ENCODE peak calls at places on chromosomes 11 and 22, in nine cellular contexts. One of them, this sample, is unnamed.

GRCh38 chr11:68709064-68709463 is 24.7 kb downstream of the GAL start:
- DNase-seq in right lobe of liver: no peak
- DNase-seq in fibroblast of mammary gland: no peak
- DNase-seq in WERI-Rb-1: no peak
- DNase-seq in progenitor cell of endocrine pancreas: no peak
- DNase-seq in transverse colon: no peak
- DNase-seq in neural progenitor cell: no peak
- DNase-seq in omental fat pad: no peak
- DNase-seq in MM.1S: no peak
- DNase-seq in this sample: no peak

GRCh38 chr11:10931761-10932700 is 74.2 kb upstream of the ZBED5 start:
- DNase-seq in right lobe of liver: no peak
- DNase-seq in fibroblast of mammary gland: no peak
- DNase-seq in WERI-Rb-1: peak; percentile 44
- DNase-seq in progenitor cell of endocrine pancreas: no peak
- DNase-seq in transverse colon: peak; percentile 36
- DNase-seq in neural progenitor cell: peak; percentile 17
- DNase-seq in omental fat pad: no peak
- DNase-seq in MM.1S: no peak
- DNase-seq in this sample: peak; percentile 45

GRCh38 chr22:50247748-50248147 is 2.9 kb upstream of the TUBGCP6 start:
- DNase-seq in right lobe of liver: no peak
- DNase-seq in fibroblast of mammary gland: peak; percentile 60
- DNase-seq in WERI-Rb-1: no peak
- DNase-seq in progenitor cell of endocrine pancreas: no peak
- DNase-seq in transverse colon: peak; percentile 77
- DNase-seq in neural progenitor cell: peak; percentile 66
- DNase-seq in omental fat pad: no peak
- DNase-seq in MM.1S: peak; percentile 91
- DNase-seq in this sample: peak; percentile 67

GRCh38 chr11:2776351-2777061 is 76.7 kb upstream of the KCNQ1OT1 start:
- DNase-seq in right lobe of liver: peak; percentile 49
- DNase-seq in fibroblast of mammary gland: no peak
- DNase-seq in WERI-Rb-1: peak; percentile 6
- DNase-seq in progenitor cell of endocrine pancreas: peak; percentile 8
- DNase-seq in transverse colon: no peak
- DNase-seq in neural progenitor cell: no peak
- DNase-seq in omental fat pad: peak; percentile 21
- DNase-seq in MM.1S: no peak
- DNase-seq in this sample: no peak

GRCh38 chr11:133978816-133979215 is 22.0 kb upstream of the IGSF9B start:
- DNase-seq in right lobe of liver: no peak
- DNase-seq in fibroblast of mammary gland: peak; percentile 20
- DNase-seq in WERI-Rb-1: no peak
- DNase-seq in progenitor cell of endocrine pancreas: no peak
- DNase-seq in transverse colon: no peak
- DNase-seq in neural progenitor cell: no peak
- DNase-seq in omental fat pad: no peak
- DNase-seq in MM.1S: no peak
- DNase-seq in this sample: no peak

GRCh38 chr22:49042066-49042465 is 785.6 kb downstream of the BRD1 start:
- DNase-seq in right lobe of liver: no peak
- DNase-seq in fibroblast of mammary gland: no peak
- DNase-seq in WERI-Rb-1: no peak
- DNase-seq in progenitor cell of endocrine pancreas: no peak
- DNase-seq in transverse colon: no peak
- DNase-seq in neural progenitor cell: no peak
- DNase-seq in omental fat pad: no peak
- DNase-seq in MM.1S: no peak
- DNase-seq in this sample: no peak

GRCh38 chr11:68471360-68472340 is 11.1 kb downstream of the PPP6R3 start:
- DNase-seq in right lobe of liver: no peak
- DNase-seq in fibroblast of mammary gland: peak; percentile 55
- DNase-seq in WERI-Rb-1: no peak
- DNase-seq in progenitor cell of endocrine pancreas: no peak
- DNase-seq in transverse colon: no peak
- DNase-seq in neural progenitor cell: no peak
- DNase-seq in omental fat pad: no peak
- DNase-seq in MM.1S: no peak
- DNase-seq in this sample: no peak

GRCh38 chr11:112655386-112655785 is 305.8 kb upstream of the NCAM1 start:
- DNase-seq in right lobe of liver: no peak
- DNase-seq in fibroblast of mammary gland: peak; percentile 88
- DNase-seq in WERI-Rb-1: no peak
- DNase-seq in progenitor cell of endocrine pancreas: no peak
- DNase-seq in transverse colon: peak; percentile 32
- DNase-seq in neural progenitor cell: no peak
- DNase-seq in omental fat pad: no peak
- DNase-seq in MM.1S: no peak
- DNase-seq in this sample: no peak

GRCh38 chr11:115333106-115333505 is 171.1 kb downstream of the CADM1 start:
- DNase-seq in right lobe of liver: no peak
- DNase-seq in fibroblast of mammary gland: no peak
- DNase-seq in WERI-Rb-1: no peak
- DNase-seq in progenitor cell of endocrine pancreas: no peak
- DNase-seq in transverse colon: no peak
- DNase-seq in neural progenitor cell: no peak
- DNase-seq in omental fat pad: no peak
- DNase-seq in MM.1S: no peak
- DNase-seq in this sample: no peak

GRCh38 chr22:48691431-48691851 is 1136.2 kb downstream of the BRD1 start:
- DNase-seq in right lobe of liver: peak; percentile 54
- DNase-seq in fibroblast of mammary gland: no peak
- DNase-seq in WERI-Rb-1: no peak
- DNase-seq in progenitor cell of endocrine pancreas: no peak
- DNase-seq in transverse colon: no peak
- DNase-seq in neural progenitor cell: no peak
- DNase-seq in omental fat pad: no peak
- DNase-seq in MM.1S: no peak
- DNase-seq in this sample: no peak

GRCh38 chr22:20550851-20551744 is 43.7 kb downstream of the MED15 start:
- DNase-seq in right lobe of liver: no peak
- DNase-seq in fibroblast of mammary gland: peak; percentile 89
- DNase-seq in WERI-Rb-1: no peak
- DNase-seq in progenitor cell of endocrine pancreas: no peak
- DNase-seq in transverse colon: no peak
- DNase-seq in neural progenitor cell: peak; percentile 59
- DNase-seq in omental fat pad: no peak
- DNase-seq in MM.1S: no peak
- DNase-seq in this sample: no peak

GRCh38 chr22:26848244-26848920 is 191.0 kb downstream of the MIAT start:
- DNase-seq in right lobe of liver: no peak
- DNase-seq in fibroblast of mammary gland: peak; percentile 14
- DNase-seq in WERI-Rb-1: no peak
- DNase-seq in progenitor cell of endocrine pancreas: no peak
- DNase-seq in transverse colon: no peak
- DNase-seq in neural progenitor cell: peak; percentile 43
- DNase-seq in omental fat pad: no peak
- DNase-seq in MM.1S: no peak
- DNase-seq in this sample: no peak

GRCh38 chr11:78927511-78927910 is 352.8 kb upstream of the NARS2 start:
- DNase-seq in right lobe of liver: no peak
- DNase-seq in fibroblast of mammary gland: no peak
- DNase-seq in WERI-Rb-1: no peak
- DNase-seq in progenitor cell of endocrine pancreas: no peak
- DNase-seq in transverse colon: no peak
- DNase-seq in neural progenitor cell: no peak
- DNase-seq in omental fat pad: no peak
- DNase-seq in MM.1S: no peak
- DNase-seq in this sample: no peak

GRCh38 chr11:29449280-29450074 is 567.4 kb downstream of the KCNA4 start:
- DNase-seq in right lobe of liver: no peak
- DNase-seq in fibroblast of mammary gland: no peak
- DNase-seq in WERI-Rb-1: no peak
- DNase-seq in progenitor cell of endocrine pancreas: no peak
- DNase-seq in transverse colon: no peak
- DNase-seq in neural progenitor cell: no peak
- DNase-seq in omental fat pad: no peak
- DNase-seq in MM.1S: no peak
- DNase-seq in this sample: no peak

DNA sequence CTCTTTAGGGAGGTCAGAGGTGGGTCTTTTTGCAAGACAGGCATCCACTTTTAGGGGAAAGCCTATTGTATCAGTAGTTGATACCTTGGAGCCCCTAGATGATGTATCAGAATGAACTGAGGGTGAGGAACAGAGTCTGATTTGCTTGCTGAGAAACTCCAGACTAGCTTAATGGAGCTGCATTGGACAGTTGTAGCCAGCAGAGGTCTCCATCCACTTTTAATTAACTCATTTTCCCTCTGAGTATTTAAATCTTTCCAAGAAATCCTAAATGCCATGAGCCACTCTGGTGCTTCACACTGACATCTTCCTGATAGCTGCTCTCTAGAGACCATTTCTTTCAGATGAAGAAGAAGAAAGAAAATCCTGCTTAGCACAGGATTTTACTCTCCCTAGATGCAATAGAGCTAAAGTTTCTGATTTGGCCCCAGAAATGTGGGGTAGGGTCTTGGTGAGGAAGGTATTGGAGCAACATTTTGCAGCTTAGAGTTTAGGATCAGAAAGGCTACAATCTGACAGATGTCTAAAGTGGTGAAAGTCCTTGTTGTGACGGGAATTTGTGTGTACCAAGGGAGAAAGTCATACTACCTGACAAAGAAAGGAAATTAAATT is 38.0 kb downstream of the EXT2 start:
- DNase-seq in right lobe of liver: no peak
- DNase-seq in fibroblast of mammary gland: peak; percentile 56
- DNase-seq in WERI-Rb-1: no peak
- DNase-seq in progenitor cell of endocrine pancreas: no peak
- DNase-seq in transverse colon: no peak
- DNase-seq in neural progenitor cell: peak; percentile 61
- DNase-seq in omental fat pad: no peak
- DNase-seq in MM.1S: no peak
- DNase-seq in this sample: peak; percentile 15
- TF ChIP-seq CTCF in right lobe of liver: peak; percentile 62
- TF ChIP-seq CTCF in fibroblast of mammary gland: peak; percentile 67
- TF ChIP-seq CTCF in WERI-Rb-1: peak; percentile 66
- TF ChIP-seq CTCF in progenitor cell of endocrine pancreas: peak; percentile 73
- TF ChIP-seq CTCF in transverse colon: no peak
- TF ChIP-seq CTCF in neural progenitor cell: peak; percentile 75
- TF ChIP-seq CTCF in omental fat pad: no peak
- TF ChIP-seq CTCF in MM.1S: peak; percentile 54
- TF ChIP-seq CTCF in this sample: peak; percentile 70

GRCh38 chr11:130428692-130429681 is 578 bp upstream of the ADAMTS8 start:
- DNase-seq in right lobe of liver: no peak
- DNase-seq in fibroblast of mammary gland: no peak
- DNase-seq in WERI-Rb-1: no peak
- DNase-seq in progenitor cell of endocrine pancreas: no peak
- DNase-seq in transverse colon: no peak
- DNase-seq in neural progenitor cell: peak; percentile 25
- DNase-seq in omental fat pad: no peak
- DNase-seq in MM.1S: no peak
- DNase-seq in this sample: no peak

GRCh38 chr11:130426223-130427048 is 2.0 kb downstream of the ADAMTS8 start:
- DNase-seq in right lobe of liver: no peak
- DNase-seq in fibroblast of mammary gland: no peak
- DNase-seq in WERI-Rb-1: no peak
- DNase-seq in progenitor cell of endocrine pancreas: no peak
- DNase-seq in transverse colon: no peak
- DNase-seq in neural progenitor cell: no peak
- DNase-seq in omental fat pad: no peak
- DNase-seq in MM.1S: no peak
- DNase-seq in this sample: no peak

GRCh38 chr11:130427049-130427388 is 1.4 kb downstream of the ADAMTS8 start:
- DNase-seq in right lobe of liver: no peak
- DNase-seq in fibroblast of mammary gland: no peak
- DNase-seq in WERI-Rb-1: no peak
- DNase-seq in progenitor cell of endocrine pancreas: no peak
- DNase-seq in transverse colon: no peak
- DNase-seq in neural progenitor cell: no peak
- DNase-seq in omental fat pad: no peak
- DNase-seq in MM.1S: no peak
- DNase-seq in this sample: no peak

GRCh38 chr11:130428271-130428670 is at the start of gene ADAMTS8:
- DNase-seq in right lobe of liver: no peak
- DNase-seq in fibroblast of mammary gland: no peak
- DNase-seq in WERI-Rb-1: peak; percentile 19
- DNase-seq in progenitor cell of endocrine pancreas: peak; percentile 16
- DNase-seq in transverse colon: no peak
- DNase-seq in neural progenitor cell: peak; percentile 69
- DNase-seq in omental fat pad: no peak
- DNase-seq in MM.1S: no peak
- DNase-seq in this sample: peak; percentile 61

GRCh38 chr11:130427581-130428211 is 713 bp downstream of the ADAMTS8 start:
- DNase-seq in right lobe of liver: no peak
- DNase-seq in fibroblast of mammary gland: no peak
- DNase-seq in WERI-Rb-1: peak; percentile 70
- DNase-seq in progenitor cell of endocrine pancreas: peak; percentile 16
- DNase-seq in transverse colon: peak; percentile 25
- DNase-seq in neural progenitor cell: peak; percentile 74
- DNase-seq in omental fat pad: no peak
- DNase-seq in MM.1S: no peak
- DNase-seq in this sample: peak; percentile 62
- TF ChIP-seq CTCF in right lobe of liver: no peak
- TF ChIP-seq CTCF in fibroblast of mammary gland: peak; percentile 26
- TF ChIP-seq CTCF in WERI-Rb-1: peak; percentile 73
- TF ChIP-seq CTCF in progenitor cell of endocrine pancreas: peak; percentile 38
- TF ChIP-seq CTCF in transverse colon: peak; percentile 21
- TF ChIP-seq CTCF in neural progenitor cell: peak; percentile 46
- TF ChIP-seq CTCF in omental fat pad: no peak
- TF ChIP-seq CTCF in MM.1S: peak; percentile 17
- TF ChIP-seq CTCF in this sample: peak; percentile 17

DNA sequence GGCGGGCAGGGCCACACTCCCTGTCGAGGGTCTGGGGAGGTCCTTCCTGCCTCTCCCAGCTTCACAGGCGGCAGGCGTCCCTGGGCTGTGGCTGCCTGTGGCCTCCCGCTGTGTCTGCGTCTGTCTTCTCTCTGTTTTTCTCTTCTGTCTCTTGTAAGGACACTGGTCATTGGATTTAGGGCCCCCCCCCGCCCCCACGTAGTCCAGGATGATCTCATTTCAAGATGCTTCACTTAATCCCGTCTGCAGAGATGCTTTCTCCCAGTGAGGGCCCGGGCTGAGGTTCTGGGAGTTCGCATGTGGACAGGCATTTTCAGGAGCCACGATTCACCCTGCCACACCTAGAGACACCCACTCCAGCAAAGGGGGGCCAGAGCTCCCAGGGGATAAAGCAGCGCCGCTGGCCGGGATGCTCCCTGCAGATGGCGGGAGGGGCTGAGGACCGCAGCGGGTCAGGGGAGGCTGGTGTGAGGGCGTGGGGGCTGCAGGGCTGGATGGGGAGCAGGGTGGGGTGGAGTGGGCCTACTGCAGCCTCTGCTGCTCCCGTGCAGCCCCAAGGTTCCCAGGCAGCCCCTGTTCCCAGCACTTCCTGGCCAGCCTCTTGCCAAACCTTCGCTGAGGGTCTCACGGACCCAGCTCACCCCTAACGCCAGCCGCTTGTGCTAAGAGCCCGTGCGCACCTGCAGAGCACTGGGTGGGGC is 12.9 kb downstream of the MUC5B start:
- DNase-seq in right lobe of liver: peak; percentile 27
- DNase-seq in fibroblast of mammary gland: no peak
- DNase-seq in WERI-Rb-1: peak; percentile 92
- DNase-seq in progenitor cell of endocrine pancreas: no peak
- DNase-seq in transverse colon: peak; percentile 5
- DNase-seq in neural progenitor cell: peak; percentile 17
- DNase-seq in omental fat pad: no peak
- DNase-seq in MM.1S: no peak
- DNase-seq in this sample: peak; percentile 1
- TF ChIP-seq CTCF in right lobe of liver: no peak
- TF ChIP-seq CTCF in fibroblast of mammary gland: no peak
- TF ChIP-seq CTCF in WERI-Rb-1: no peak
- TF ChIP-seq CTCF in progenitor cell of endocrine pancreas: no peak
- TF ChIP-seq CTCF in transverse colon: no peak
- TF ChIP-seq CTCF in neural progenitor cell: no peak
- TF ChIP-seq CTCF in omental fat pad: no peak
- TF ChIP-seq CTCF in MM.1S: no peak
- TF ChIP-seq CTCF in this sample: no peak

GRCh38 chr11:15888596-15889345 is 467.6 kb downstream of the SOX6 start:
- DNase-seq in right lobe of liver: no peak
- DNase-seq in fibroblast of mammary gland: no peak
- DNase-seq in WERI-Rb-1: no peak
- DNase-seq in progenitor cell of endocrine pancreas: no peak
- DNase-seq in transverse colon: no peak
- DNase-seq in neural progenitor cell: no peak
- DNase-seq in omental fat pad: no peak
- DNase-seq in MM.1S: no peak
- DNase-seq in this sample: no peak
- TF ChIP-seq CTCF in right lobe of liver: no peak
- TF ChIP-seq CTCF in fibroblast of mammary gland: no peak
- TF ChIP-seq CTCF in WERI-Rb-1: no peak
- TF ChIP-seq CTCF in progenitor cell of endocrine pancreas: no peak
- TF ChIP-seq CTCF in transverse colon: no peak
- TF ChIP-seq CTCF in neural progenitor cell: no peak
- TF ChIP-seq CTCF in omental fat pad: no peak
- TF ChIP-seq CTCF in MM.1S: no peak
- TF ChIP-seq CTCF in this sample: no peak

This sample was measured in nephron progenitor cell.